ENCODE peak calls at places on chromosomes 3 and 15, in seven cellular contexts. N is fibroblast of pulmonary artery, H is GM20000, E is transverse colon, A is progenitor cell of endocrine pancreas, Z is cardiac muscle cell, O is AG04450. G is an unnamed sample.

GRCh38 chr3:134299185-134299887 is 48.7 kb upstream of the RYK start:
- DNase-seq in H (no peak), O (no peak), A (no peak), N (peak), Z (peak), E (no peak), G (no peak)

GRCh38 chr3:10195692-10196091 is 31.0 kb downstream of the IRAK2 start:
- DNase-seq in Z (no peak), H (no peak), N (no peak), E (no peak), O (no peak), A (no peak), G (no peak)

GRCh38 chr15:70533931-70534742 is 229.2 kb downstream of the UACA start:
- DNase-seq in O (no peak), E (no peak), H (no peak), A (no peak), Z (no peak), N (no peak), G (no peak)

GRCh38 chr3:133169669-133170068 is 131.5 kb downstream of the TMEM108 start:
- DNase-seq in Z (no peak), O (no peak), E (no peak), N (no peak), A (no peak), H (no peak), G (no peak)

GRCh38 chr3:113947372-113948014 is at the start of gene ZDHHC23:
- DNase-seq in Z (peak), A (peak), H (peak), O (no peak), N (peak), E (peak), G (peak)

GRCh38 chr3:162111861-162112260 is 615.3 kb downstream of the OTOL1 start:
- DNase-seq in N (no peak), E (no peak), O (no peak), Z (no peak), H (no peak), A (no peak), G (no peak)

GRCh38 chr15:24985224-24985623 is 30.4 kb downstream of the SNRPN start:
- DNase-seq in N (no peak), Z (no peak), H (no peak), O (no peak), E (no peak), A (no peak), G (no peak)

GRCh38 chr3:184004483-184004882 is 13.2 kb downstream of the ABCC5 start:
- DNase-seq in A (no peak), N (no peak), O (no peak), H (no peak), E (no peak), Z (no peak), G (no peak)

GRCh38 chr15:93088200-93088980 is 621 bp downstream of the RGMA start:
- DNase-seq in O (no peak), H (peak), Z (peak), E (no peak), A (peak), N (no peak), G (no peak)

GRCh38 chr3:40258555-40258954 is 51.0 kb upstream of the EIF1B start:
- DNase-seq in A (no peak), H (no peak), N (peak), O (no peak), Z (peak), E (no peak), G (no peak)

GRCh38 chr15:93483923-93484322 is 394.9 kb upstream of the RGMA start:
- DNase-seq in A (no peak), N (no peak), O (no peak), H (no peak), Z (no peak), E (no peak), G (no peak)

GRCh38 chr15:57026016-57026602 is 107.7 kb downstream of the TCF12 start:
- DNase-seq in N (no peak), E (no peak), H (no peak), A (no peak), Z (no peak), O (no peak), G (no peak)

GRCh38 chr3:61141697-61142096 is 109.6 kb downstream of the FHIT start:
- DNase-seq in N (no peak), O (no peak), A (no peak), E (no peak), Z (no peak), H (no peak), G (no peak)

GRCh38 chr15:65466901-65467300 is 44.2 kb upstream of the IGDCC4 start:
- DNase-seq in E (no peak), O (no peak), H (no peak), A (no peak), N (no peak), Z (no peak), G (no peak)

GRCh38 chr3:153783106-153783505 is 338.1 kb upstream of the ARHGEF26 start:
- DNase-seq in E (no peak), N (peak), A (no peak), Z (peak), H (no peak), O (no peak), G (no peak)

GRCh38 chr15:43150171-43150929 is 17.0 kb downstream of the TMEM62 start:
- DNase-seq in H (no peak), E (no peak), A (no peak), O (peak), N (peak), Z (peak), G (no peak)

GRCh38 chr15:40555876-40556275 is 9.0 kb downstream of the CCDC32 start:
- DNase-seq in N (no peak), E (no peak), A (no peak), O (no peak), Z (no peak), H (no peak), G (no peak)

GRCh38 chr15:64695571-64695992 is 79.8 kb downstream of the RBPMS2 start:
- DNase-seq in O (no peak), E (peak), Z (no peak), N (no peak), A (no peak), H (no peak), G (no peak)

GRCh38 chr3:47404955-47405790 is 24.4 kb downstream of the PTPN23 start:
- DNase-seq in O (no peak), E (no peak), N (peak), A (no peak), H (no peak), Z (peak), G (no peak)

GRCh38 chr3:147365196-147366115 is 40.9 kb downstream of the ZIC4 start:
- DNase-seq in E (no peak), Z (no peak), O (no peak), A (no peak), H (no peak), N (no peak), G (no peak)

GRCh38 chr15:35437157-35437556 is 108.8 kb downstream of the DPH6 start:
- DNase-seq in A (no peak), N (peak), H (no peak), E (no peak), O (no peak), Z (peak), G (no peak)

GRCh38 chr3:193367868-193368267 is 10.7 kb downstream of the ATP13A5 start:
- DNase-seq in A (no peak), H (no peak), O (no peak), Z (no peak), N (no peak), E (no peak), G (no peak)

GRCh38 chr3:13378155-13378554 is 42.0 kb downstream of the NUP210 start:
- DNase-seq in H (no peak), O (no peak), A (no peak), E (no peak), Z (peak), N (no peak), G (no peak)

GRCh38 chr3:102238362-102238761 is 196.5 kb upstream of the ZPLD1 start:
- DNase-seq in Z (no peak), H (no peak), N (no peak), O (no peak), E (peak), A (no peak), G (no peak)

GRCh38 chr3:188421151-188421821 is 267.3 kb downstream of the LPP start:
- DNase-seq in O (peak), E (no peak), Z (peak), N (peak), A (no peak), H (no peak), G (no peak)

GRCh38 chr3:23455084-23455483 is 252.0 kb downstream of the UBE2E2 start:
- DNase-seq in Z (peak), E (no peak), N (peak), A (no peak), H (no peak), O (peak), G (no peak)

GRCh38 chr15:44584162-44584749 is 47.3 kb downstream of the EIF3J start:
- DNase-seq in E (peak), Z (peak), N (peak), O (no peak), A (no peak), H (no peak), G (peak)

GRCh38 chr3:188164248-188164687 is 10.3 kb downstream of the LPP start:
- DNase-seq in H (no peak), O (no peak), A (no peak), Z (no peak), N (no peak), E (peak), G (no peak)

GRCh38 chr3:79521221-79521848 is 246.5 kb downstream of the ROBO1 start:
- DNase-seq in E (no peak), O (no peak), H (no peak), N (peak), A (no peak), Z (peak), G (no peak)

GRCh38 chr3:135261214-135261775 is 466.2 kb downstream of the EPHB1 start:
- DNase-seq in H (no peak), A (no peak), N (no peak), Z (no peak), O (no peak), E (no peak), G (no peak)

GRCh38 chr15:72532991-72533601 is 59.0 kb downstream of the ARIH1 start:
- DNase-seq in A (no peak), N (no peak), O (no peak), H (no peak), E (no peak), Z (peak), G (no peak)
- TF ChIP-seq CTCF in A (peak), N (peak), O (peak), H (peak), E (no peak), Z (peak), G (peak)

GRCh38 chr3:27720899-27721716 is 1.0 kb downstream of the EOMES start:
- DNase-seq in A (no peak), N (no peak), E (no peak), H (peak), O (no peak), Z (no peak), G (peak)

GRCh38 chr3:27720029-27720518 is 2.0 kb downstream of the EOMES start:
- DNase-seq in Z (no peak), H (no peak), A (no peak), N (no peak), E (no peak), O (no peak), G (peak)

GRCh38 chr3:27717200-27717852 is 4.8 kb downstream of the EOMES start:
- DNase-seq in Z (no peak), N (no peak), H (no peak), E (no peak), O (no peak), A (no peak), G (no peak)

GRCh38 chr3:27718459-27718858 is 3.7 kb downstream of the EOMES start:
- DNase-seq in E (no peak), N (no peak), H (no peak), O (no peak), Z (no peak), A (no peak), G (no peak)

GRCh38 chr3:27719306-27720003 is 2.7 kb downstream of the EOMES start:
- DNase-seq in A (no peak), E (no peak), H (peak), O (no peak), Z (no peak), N (no peak), G (no peak)
- TF ChIP-seq CTCF in A (no peak), E (no peak), H (no peak), O (no peak), Z (no peak), N (no peak), G (no peak)

DNA sequence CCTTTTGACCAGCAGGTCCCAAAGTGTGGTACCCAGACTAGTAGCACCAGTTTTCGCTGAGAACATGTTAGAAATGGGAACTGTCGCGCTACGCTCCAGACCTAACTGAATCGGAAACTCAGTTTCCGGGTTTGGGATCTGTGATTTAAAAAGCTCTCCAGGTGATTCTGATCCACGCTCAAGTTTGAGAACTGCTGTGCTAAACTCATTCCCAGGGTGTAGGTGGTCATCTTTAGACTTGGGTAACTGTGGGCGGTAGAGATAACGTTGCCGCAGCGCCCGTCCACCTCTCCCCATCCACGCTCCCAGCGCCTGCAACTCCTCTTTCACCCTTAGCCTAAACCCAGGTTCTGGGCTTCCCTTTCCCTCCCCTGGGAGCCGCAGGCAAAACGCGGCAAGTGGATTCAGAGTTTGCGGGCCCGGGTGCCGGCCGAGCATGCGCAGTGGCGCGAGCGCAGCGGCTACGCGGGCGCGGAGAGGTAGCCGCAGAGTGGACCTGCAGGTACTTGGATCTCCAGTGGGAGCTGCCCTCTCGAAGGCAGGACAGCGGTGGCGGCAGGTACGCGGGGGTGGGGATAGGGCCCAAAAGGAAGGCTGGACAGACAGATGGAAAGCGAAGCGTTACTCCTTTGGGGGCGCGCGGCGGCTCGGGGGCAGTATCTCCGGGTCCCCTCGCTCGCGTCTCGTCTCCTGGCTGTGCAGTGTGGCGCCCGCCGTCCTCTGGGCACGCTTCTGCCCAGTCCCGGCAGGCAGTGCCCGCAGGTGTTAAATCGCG is at the start of gene PLS1:
- DNase-seq in H (peak), Z (peak), N (peak), A (peak), E (peak), O (peak), G (peak)
- TF ChIP-seq CTCF in H (no peak), Z (no peak), N (no peak), A (peak), E (peak), O (no peak), G (no peak)

GRCh38 chr3:124526601-124527000 is 203.7 kb upstream of the UMPS start:
- DNase-seq in O (no peak), A (no peak), Z (no peak), H (no peak), N (no peak), E (no peak), G (no peak)
- TF ChIP-seq CTCF in O (no peak), A (peak), Z (peak), H (no peak), N (peak), E (no peak), G (no peak)

GRCh38 chr15:74307827-74308642 is 59.4 kb downstream of the CYP11A1 start:
- DNase-seq in Z (peak), A (no peak), O (no peak), E (peak), N (peak), H (peak), G (no peak)
- TF ChIP-seq CTCF in Z (peak), A (peak), O (peak), E (peak), N (peak), H (peak), G (no peak)

GRCh38 chr3:99875925-99876781 is 58.5 kb downstream of the CMSS1 start:
- DNase-seq in N (peak), A (peak), Z (peak), H (peak), E (peak), O (no peak), G (peak)
- TF ChIP-seq CTCF in N (no peak), A (peak), Z (no peak), H (no peak), E (no peak), O (no peak), G (no peak)

DNA sequence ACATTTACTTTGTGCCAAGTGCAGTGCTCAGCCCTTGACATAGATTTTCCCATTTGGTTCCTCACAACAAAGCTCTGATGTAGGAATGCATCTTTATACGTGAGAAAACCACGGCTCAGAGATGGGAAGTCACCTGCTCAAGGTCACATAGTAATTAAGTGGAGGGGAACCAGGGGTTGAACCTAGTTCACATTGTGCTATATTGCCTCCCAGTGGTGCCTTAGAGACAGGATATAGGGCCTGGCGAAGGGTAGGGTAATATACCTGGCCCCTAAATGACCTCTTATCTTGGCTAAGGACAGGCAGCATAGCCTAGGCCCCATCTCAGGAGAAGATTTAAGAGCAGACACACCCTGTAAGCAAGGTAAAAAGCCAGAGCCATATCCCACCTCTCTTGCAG is 71.5 kb downstream of the FOXP1 start:
- DNase-seq in E (peak), O (no peak), H (peak), N (no peak), A (no peak), Z (no peak), G (no peak)
- TF ChIP-seq CTCF in E (peak), O (no peak), H (no peak), N (no peak), A (no peak), Z (no peak), G (peak)

DNA sequence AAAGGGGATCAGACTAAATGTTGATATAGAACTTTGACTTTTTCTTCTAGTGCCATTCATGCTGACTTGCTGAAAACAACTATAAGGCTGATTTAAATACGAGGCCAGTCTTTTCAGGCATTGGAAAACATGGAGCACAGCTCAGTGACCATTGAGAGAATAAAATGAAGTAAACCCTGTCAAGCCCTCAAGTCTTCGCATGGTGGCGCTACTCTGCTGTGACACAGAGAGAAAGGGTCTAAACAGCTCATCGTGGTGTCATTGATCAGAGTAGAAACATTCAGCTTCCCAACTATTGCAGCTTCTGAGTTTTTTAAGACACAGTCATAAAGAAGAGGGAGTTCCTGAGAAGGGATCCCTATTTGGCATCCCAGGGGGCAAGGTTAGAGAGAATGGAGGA is 716.2 kb downstream of the DIPK2A start:
- DNase-seq in E (no peak), N (peak), O (no peak), H (no peak), Z (peak), A (no peak), G (no peak)
- TF ChIP-seq CTCF in E (no peak), N (no peak), O (no peak), H (peak), Z (peak), A (no peak), G (no peak)

GRCh38 chr3:174126990-174127758 is 729.6 kb downstream of the NLGN1 start:
- DNase-seq in Z (no peak), A (no peak), N (no peak), H (no peak), E (no peak), O (no peak), G (no peak)

GRCh38 chr3:174120997-174121396 is 723.5 kb downstream of the NLGN1 start:
- DNase-seq in A (no peak), N (no peak), E (no peak), H (no peak), Z (no peak), O (no peak), G (no peak)

GRCh38 chr3:174122411-174122810 is 724.9 kb downstream of the NLGN1 start:
- DNase-seq in O (no peak), E (no peak), Z (no peak), A (no peak), H (no peak), N (no peak), G (no peak)

DNA sequence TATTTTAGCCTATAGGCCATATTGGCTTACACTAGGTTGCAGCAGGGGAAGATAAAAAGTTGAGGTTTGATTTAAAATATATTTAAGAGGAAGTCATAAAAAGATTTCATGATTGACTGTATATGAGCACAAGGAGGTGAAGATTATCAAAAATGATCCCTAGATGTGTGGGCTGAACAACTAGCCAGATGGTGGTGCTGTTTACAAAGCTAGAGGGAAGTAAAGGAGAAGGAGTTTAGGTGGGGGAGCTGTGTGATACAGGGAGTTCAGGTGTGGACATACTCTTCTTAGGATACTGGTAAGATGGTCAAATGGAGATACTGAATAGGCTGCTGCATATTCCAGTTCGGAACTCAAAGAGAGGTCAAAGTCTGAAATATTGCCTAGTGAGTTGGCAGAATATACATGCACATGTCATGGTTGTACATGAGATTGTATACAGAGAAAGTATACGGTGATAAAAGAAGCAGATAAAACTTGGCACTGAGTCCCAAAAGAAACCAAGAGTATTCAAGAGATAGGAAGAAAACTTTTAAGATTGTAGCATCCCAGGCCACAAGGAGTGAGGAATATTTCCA is 727.8 kb downstream of the NLGN1 start:
- DNase-seq in O (peak), E (no peak), N (peak), H (peak), A (no peak), Z (peak), G (no peak)
- TF ChIP-seq CTCF in O (peak), E (no peak), N (peak), H (no peak), A (peak), Z (peak), G (no peak)